ENCODE peak calls at places on chromosomes 5 and 9, in four cellular contexts. One of them, this sample, is unnamed.

GRCh38 chr5:33475706-33476105 is 34.9 kb downstream of the TARS1 start:
- DNase-seq in RPMI7951: no peak
- DNase-seq in NB4: peak; percentile 40
- DNase-seq in OCI-M1: peak; percentile 34
- DNase-seq in this sample: no peak

GRCh38 chr5:997001-997474 is 11.6 kb upstream of the NKD2 start:
- DNase-seq in RPMI7951: peak; percentile 45
- DNase-seq in NB4: peak; percentile 83
- DNase-seq in OCI-M1: peak; percentile 89
- DNase-seq in this sample: no peak

GRCh38 chr5:138752341-138752950 is 779 bp upstream of the CTNNA1 start:
- DNase-seq in RPMI7951: peak; percentile 17
- DNase-seq in NB4: peak; percentile 35
- DNase-seq in OCI-M1: peak; percentile 87
- DNase-seq in this sample: no peak

GRCh38 chr9:106890621-106891020 is 27.7 kb downstream of the ZNF462 start:
- DNase-seq in RPMI7951: no peak
- DNase-seq in NB4: no peak
- DNase-seq in OCI-M1: peak; percentile 46
- DNase-seq in this sample: no peak

GRCh38 chr9:7300484-7300883 is 499.1 kb downstream of the DMAC1 start:
- DNase-seq in RPMI7951: no peak
- DNase-seq in NB4: no peak
- DNase-seq in OCI-M1: no peak
- DNase-seq in this sample: no peak

GRCh38 chr9:127396253-127396807 is 639 bp upstream of the SLC2A8 start:
- DNase-seq in RPMI7951: no peak
- DNase-seq in NB4: no peak
- DNase-seq in OCI-M1: no peak
- DNase-seq in this sample: peak; percentile 84

GRCh38 chr9:96317335-96317980 is 15.5 kb upstream of the HSD17B3 start:
- DNase-seq in RPMI7951: peak; percentile 43
- DNase-seq in NB4: peak; percentile 69
- DNase-seq in OCI-M1: peak; percentile 70
- DNase-seq in this sample: no peak

GRCh38 chr5:110478899-110479298 is 247.6 kb downstream of the TMEM232 start:
- DNase-seq in RPMI7951: peak; percentile 83
- DNase-seq in NB4: no peak
- DNase-seq in OCI-M1: no peak
- DNase-seq in this sample: no peak

GRCh38 chr5:962801-963200 is 45.8 kb upstream of the NKD2 start:
- DNase-seq in RPMI7951: no peak
- DNase-seq in NB4: no peak
- DNase-seq in OCI-M1: no peak
- DNase-seq in this sample: no peak

GRCh38 chr5:142976861-142977260 is 206.7 kb downstream of the ARHGAP26 start:
- DNase-seq in RPMI7951: peak; percentile 75
- DNase-seq in NB4: peak; percentile 72
- DNase-seq in OCI-M1: peak; percentile 44
- DNase-seq in this sample: no peak

GRCh38 chr9:133429641-133430161 is 7.5 kb downstream of the ADAMTS13 start:
- DNase-seq in RPMI7951: no peak
- DNase-seq in NB4: no peak
- DNase-seq in OCI-M1: no peak
- DNase-seq in this sample: no peak

GRCh38 chr9:123927625-123928308 is 2.2 kb downstream of the DENND1A start:
- DNase-seq in RPMI7951: peak; percentile 36
- DNase-seq in NB4: peak; percentile 84
- DNase-seq in OCI-M1: peak; percentile 78
- DNase-seq in this sample: no peak

GRCh38 chr5:172688735-172689572 is 47.9 kb downstream of the NEURL1B start:
- DNase-seq in RPMI7951: no peak
- DNase-seq in NB4: peak; percentile 33
- DNase-seq in OCI-M1: no peak
- DNase-seq in this sample: no peak

GRCh38 chr5:108642170-108642906 is 105.4 kb upstream of the FER start:
- DNase-seq in RPMI7951: peak; percentile 63
- DNase-seq in NB4: peak; percentile 77
- DNase-seq in OCI-M1: peak; percentile 85
- DNase-seq in this sample: no peak

GRCh38 chr5:159616967-159617366 is 286.7 kb upstream of the IL12B start:
- DNase-seq in RPMI7951: peak; percentile 15
- DNase-seq in NB4: peak; percentile 47
- DNase-seq in OCI-M1: no peak
- DNase-seq in this sample: no peak

GRCh38 chr5:73943375-73943774 is 317.4 kb downstream of the ARHGEF28 start:
- DNase-seq in RPMI7951: no peak
- DNase-seq in NB4: no peak
- DNase-seq in OCI-M1: no peak
- DNase-seq in this sample: no peak

GRCh38 chr9:120362446-120362845 is 217.5 kb downstream of the CDK5RAP2 start:
- DNase-seq in RPMI7951: peak; percentile 18
- DNase-seq in NB4: no peak
- DNase-seq in OCI-M1: no peak
- DNase-seq in this sample: no peak

GRCh38 chr9:132546148-132547051 is 36.0 kb upstream of the BARHL1 start:
- DNase-seq in RPMI7951: peak; percentile 29
- DNase-seq in NB4: peak; percentile 12
- DNase-seq in OCI-M1: peak; percentile 24
- DNase-seq in this sample: peak; percentile 67

GRCh38 chr5:65925094-65925600 is 1.2 kb upstream of the ERBIN start:
- DNase-seq in RPMI7951: peak; percentile 69
- DNase-seq in NB4: peak; percentile 96
- DNase-seq in OCI-M1: peak; percentile 89
- DNase-seq in this sample: peak; percentile 93

GRCh38 chr9:136531186-136531903 is 14.5 kb downstream of the NOTCH1 start:
- DNase-seq in RPMI7951: no peak
- DNase-seq in NB4: no peak
- DNase-seq in OCI-M1: no peak
- DNase-seq in this sample: no peak